ENCODE peak calls at places on chromosomes 16 and 17, in five cellular contexts. L is sigmoid colon, D is GM23338, A is stomach, C is SK-N-SH. N is an unnamed sample.

GRCh38 chr17:76005263-76006149 is 4.9 kb downstream of the CDK3 start:
- DNase-seq in L (peak; percentile 85), D (peak; percentile 95), C (peak; percentile 92), A (peak; percentile 86), N (peak; percentile 90)

GRCh38 chr17:57138030-57138911 is 53.2 kb downstream of the AKAP1 start:
- DNase-seq in D (no peak), A (no peak), L (no peak), C (no peak), N (no peak)

GRCh38 chr17:1267471-1267947 is 2.7 kb upstream of the BHLHA9 start:
- DNase-seq in L (no peak), D (peak; percentile 36), A (peak; percentile 35), C (peak; percentile 28), N (no peak)

GRCh38 chr17:60947100-60947499 is 269.4 kb downstream of the BCAS3 start:
- DNase-seq in C (peak; percentile 9), L (no peak), D (no peak), A (no peak), N (no peak)

GRCh38 chr16:56281256-56281805 is 90.0 kb downstream of the GNAO1 start:
- DNase-seq in D (peak; percentile 98), L (no peak), C (peak; percentile 58), A (no peak), N (no peak)

GRCh38 chr17:31508310-31509094 is 117.0 kb downstream of the RAB11FIP4 start:
- DNase-seq in A (peak; percentile 48), L (no peak), C (no peak), D (peak; percentile 73), N (no peak)

GRCh38 chr16:19817122-19817521 is 67.5 kb downstream of the GPRC5B start:
- DNase-seq in D (no peak), L (no peak), C (no peak), A (no peak), N (no peak)

GRCh38 chr16:79066621-79067020 is 533.9 kb downstream of the MAF start:
- DNase-seq in D (no peak), L (no peak), C (no peak), A (peak; percentile 50), N (no peak)

GRCh38 chr17:75684924-75685323 is 17.8 kb downstream of the SAP30BP start:
- DNase-seq in L (peak; percentile 53), D (no peak), A (peak; percentile 58), C (no peak), N (peak; percentile 63)

GRCh38 chr17:48596000-48596734 is 2.6 kb upstream of the HOXB5 start:
- DNase-seq in C (no peak), L (no peak), A (no peak), D (no peak), N (no peak)

GRCh38 chr17:10292057-10292931 is 80.5 kb downstream of the MYH13 start:
- DNase-seq in C (no peak), L (peak; percentile 80), A (no peak), D (peak; percentile 15), N (peak; percentile 11)

GRCh38 chr16:68450741-68451140 is 2.4 kb upstream of the SMPD3 start:
- DNase-seq in D (no peak), L (no peak), A (no peak), C (no peak), N (no peak)

GRCh38 chr17:38815576-38816193 is 9.4 kb downstream of the CWC25 start:
- DNase-seq in A (no peak), D (peak; percentile 39), L (no peak), C (no peak), N (no peak)

GRCh38 chr16:82995927-82996441 is 369.2 kb downstream of the CDH13 start:
- DNase-seq in L (no peak), D (no peak), A (no peak), C (no peak), N (peak; percentile 23)

GRCh38 chr16:89145406-89146161 is 26.0 kb upstream of the CDH15 start:
- DNase-seq in A (no peak), C (no peak), D (no peak), L (no peak), N (no peak)

GRCh38 chr17:76189247-76189646 is 48.2 kb upstream of the FOXJ1 start:
- DNase-seq in A (no peak), D (no peak), L (no peak), C (no peak), N (no peak)

GRCh38 chr16:17307501-17307900 is 163.3 kb downstream of the XYLT1 start:
- DNase-seq in A (no peak), C (no peak), D (no peak), L (no peak), N (no peak)

GRCh38 chr16:86389566-86390328 is 120.6 kb upstream of the FOXF1 start:
- DNase-seq in L (no peak), D (no peak), C (no peak), A (no peak), N (no peak)

GRCh38 chr16:13112639-13113038 is 211.2 kb downstream of the SHISA9 start:
- DNase-seq in A (no peak), L (no peak), D (no peak), C (no peak), N (no peak)

GRCh38 chr17:1412185-1413110 is 12.4 kb upstream of the YWHAE start:
- DNase-seq in C (no peak), L (no peak), D (no peak), A (peak; percentile 33), N (no peak)

GRCh38 chr16:79792952-79793351 is 192.4 kb upstream of the MAF start:
- DNase-seq in C (peak; percentile 75), D (no peak), L (no peak), A (no peak), N (peak; percentile 21)

GRCh38 chr17:41520821-41521521 is 2.3 kb upstream of the KRT15 start:
- DNase-seq in C (peak; percentile 77), A (no peak), L (no peak), D (no peak), N (peak; percentile 79)

GRCh38 chr16:73217654-73218053 is 169.7 kb upstream of the ZFHX3 start:
- DNase-seq in A (no peak), D (peak; percentile 68), L (no peak), C (no peak), N (no peak)

GRCh38 chr17:37220609-37220953 is 155.2 kb upstream of the C17orf78 start:
- DNase-seq in C (peak; percentile 45), A (no peak), L (no peak), D (peak; percentile 60), N (peak; percentile 9)

GRCh38 chr16:67000384-67001158 is 12.2 kb downstream of the CES4A start:
- DNase-seq in C (peak; percentile 97), L (peak; percentile 86), D (peak; percentile 79), A (peak; percentile 75), N (peak; percentile 77)

GRCh38 chr16:88940196-88941050 is 36.6 kb downstream of the CBFA2T3 start:
- DNase-seq in A (no peak), L (no peak), D (peak; percentile 61), C (peak; percentile 63), N (no peak)

GRCh38 chr17:56943505-56944125 is 17.2 kb downstream of the COIL start:
- DNase-seq in A (no peak), D (no peak), C (no peak), L (no peak), N (no peak)

GRCh38 chr17:40555296-40556190 is 9.7 kb downstream of the CCR7 start:
- DNase-seq in A (peak; percentile 17), D (no peak), L (no peak), C (no peak), N (no peak)

GRCh38 chr16:70572050-70572925 is 48.7 kb downstream of the SF3B3 start:
- DNase-seq in D (no peak), A (no peak), C (no peak), L (no peak), N (no peak)

GRCh38 chr16:70569752-70570151 is 46.1 kb downstream of the SF3B3 start:
- DNase-seq in L (no peak), A (no peak), C (no peak), D (no peak), N (no peak)

GRCh38 chr16:70571623-70572022 is 48.0 kb downstream of the SF3B3 start:
- DNase-seq in C (no peak), A (no peak), L (no peak), D (no peak), N (no peak)

GRCh38 chr16:70572926-70573270 is 49.3 kb downstream of the SF3B3 start:
- DNase-seq in C (no peak), D (no peak), A (no peak), L (no peak), N (no peak)

GRCh38 chr16:70570967-70571570 is 47.5 kb downstream of the SF3B3 start:
- DNase-seq in L (no peak), C (no peak), D (no peak), A (no peak), N (no peak)
- TF ChIP-seq POLR2AphosphoS5 in L (no peak), C (no peak), D (no peak), A (no peak), N (no peak)

DNA sequence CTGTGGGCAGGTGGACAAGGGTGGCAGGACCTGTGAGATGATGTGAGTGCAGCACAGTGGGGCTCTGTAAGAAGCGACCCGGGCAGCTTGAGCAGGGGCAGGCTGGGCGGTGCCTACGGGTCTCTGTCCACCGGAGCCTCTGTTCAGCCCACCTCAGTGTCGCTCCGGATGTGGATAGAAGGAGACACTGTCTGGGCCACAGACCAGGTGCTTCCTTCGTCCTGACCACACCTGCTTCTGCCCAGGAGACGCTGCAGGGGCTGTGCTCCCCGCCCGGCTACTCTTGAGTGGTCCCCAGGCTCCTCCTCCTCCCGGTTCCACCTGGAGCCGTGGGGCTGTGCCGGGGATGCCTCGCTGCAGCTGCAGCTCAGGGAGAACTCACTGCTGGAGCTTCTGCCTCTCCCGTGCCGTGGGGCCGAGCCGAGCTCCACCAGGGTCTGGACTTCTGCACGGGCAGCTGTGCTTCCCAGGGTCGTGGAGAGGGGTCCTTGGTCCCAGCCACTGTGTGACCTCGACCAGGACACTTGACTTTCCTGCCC is 21.5 kb downstream of the METRNL start:
- DNase-seq in L (no peak), C (no peak), D (no peak), A (no peak), N (peak; percentile 49)
- H3K27ac ChIP-seq in L (peak overlapping the region; percentile 61), C (no peak overlapping the region), D (no peak overlapping the region), A (peak overlapping the region; percentile 57), N (peak overlapping the region; percentile 47)

GRCh38 chr17:79018045-79018695 is 5.8 kb upstream of the C1QTNF1 start:
- DNase-seq in D (no peak), C (no peak), L (peak; percentile 52), A (no peak), N (no peak)
- TF ChIP-seq POLR2AphosphoS5 in D (no peak), C (no peak), L (no peak), A (no peak), N (no peak)

DNA sequence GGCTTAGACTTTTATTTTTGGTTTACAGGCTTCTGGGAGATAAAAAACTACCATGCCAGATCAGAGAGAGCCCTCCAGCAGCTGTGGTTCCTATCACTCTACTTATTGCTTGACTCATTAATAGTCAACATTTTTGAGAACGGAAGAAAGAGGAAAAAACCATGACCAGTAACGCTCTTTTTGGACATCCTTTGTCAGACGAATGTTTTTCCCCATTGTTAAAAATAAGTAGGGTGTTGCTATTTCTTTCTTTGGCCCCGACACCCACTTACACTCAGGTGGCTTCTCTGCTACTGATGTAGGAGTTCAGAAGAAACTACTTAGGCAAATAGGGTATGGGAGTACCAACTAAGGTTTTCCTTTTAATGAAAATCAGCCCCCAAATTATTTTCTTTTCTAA is 27.5 kb downstream of the TVP23A start:
- DNase-seq in L (no peak), A (no peak), C (no peak), D (no peak), N (no peak)
- H3K27ac ChIP-seq in L (no peak overlapping the region), A (no peak overlapping the region), C (no peak overlapping the region), D (no peak overlapping the region), N (no peak overlapping the region)